ENCODE peak calls at places on chromosomes 5 and 9, in five cellular contexts. One of them, this sample, is unnamed.

GRCh38 chr5:61735531-61735930 is 403.5 kb downstream of the ZSWIM6 start:
- DNase-seq in NCI-H1105: no peak
- DNase-seq in H54: no peak
- DNase-seq in HCT116: no peak
- DNase-seq in left lobe of liver: no peak
- DNase-seq in this sample: no peak

GRCh38 chr5:154900071-154900470 is 37.9 kb downstream of the GEMIN5 start:
- DNase-seq in H54: no peak
- DNase-seq in left lobe of liver: no peak
- DNase-seq in HCT116: no peak
- DNase-seq in NCI-H1105: no peak
- DNase-seq in this sample: no peak

GRCh38 chr5:134140530-134141201 is 26.2 kb downstream of the TCF7 start:
- DNase-seq in H54: no peak
- DNase-seq in NCI-H1105: peak; percentile 12
- DNase-seq in HCT116: peak; percentile 45
- DNase-seq in left lobe of liver: peak; percentile 81
- DNase-seq in this sample: peak; percentile 78

GRCh38 chr5:39755986-39756385 is 331.2 kb upstream of the DAB2 start:
- DNase-seq in NCI-H1105: no peak
- DNase-seq in left lobe of liver: no peak
- DNase-seq in HCT116: peak; percentile 63
- DNase-seq in H54: no peak
- DNase-seq in this sample: peak; percentile 12

GRCh38 chr9:9352877-9353481 is 1259.8 kb downstream of the PTPRD start:
- DNase-seq in NCI-H1105: no peak
- DNase-seq in H54: no peak
- DNase-seq in HCT116: no peak
- DNase-seq in left lobe of liver: no peak
- DNase-seq in this sample: no peak

GRCh38 chr5:141695627-141696180 is 13.7 kb upstream of the ARAP3 start:
- DNase-seq in left lobe of liver: no peak
- DNase-seq in HCT116: no peak
- DNase-seq in NCI-H1105: no peak
- DNase-seq in H54: no peak
- DNase-seq in this sample: no peak

GRCh38 chr9:129319076-129319937 is 141.2 kb upstream of the IER5L start:
- DNase-seq in HCT116: no peak
- DNase-seq in left lobe of liver: peak; percentile 46
- DNase-seq in H54: no peak
- DNase-seq in NCI-H1105: no peak
- DNase-seq in this sample: no peak

GRCh38 chr5:16536246-16536645 is 70.6 kb upstream of the ZNF622 start:
- DNase-seq in left lobe of liver: no peak
- DNase-seq in H54: peak; percentile 48
- DNase-seq in NCI-H1105: no peak
- DNase-seq in HCT116: no peak
- DNase-seq in this sample: no peak

GRCh38 chr9:4138781-4139180 is 161.1 kb downstream of the GLIS3 start:
- DNase-seq in HCT116: no peak
- DNase-seq in NCI-H1105: no peak
- DNase-seq in H54: no peak
- DNase-seq in left lobe of liver: no peak
- DNase-seq in this sample: no peak

GRCh38 chr5:54013556-54014157 is 296.7 kb downstream of the ARL15 start:
- DNase-seq in NCI-H1105: no peak
- DNase-seq in left lobe of liver: no peak
- DNase-seq in HCT116: peak; percentile 27
- DNase-seq in H54: peak; percentile 15
- DNase-seq in this sample: no peak

GRCh38 chr5:140145223-140145622 is 19.5 kb downstream of the IGIP start:
- DNase-seq in NCI-H1105: no peak
- DNase-seq in left lobe of liver: no peak
- DNase-seq in HCT116: no peak
- DNase-seq in H54: no peak
- DNase-seq in this sample: no peak

GRCh38 chr5:150066436-150066835 is 19.9 kb downstream of the CSF1R start:
- DNase-seq in H54: no peak
- DNase-seq in HCT116: no peak
- DNase-seq in NCI-H1105: no peak
- DNase-seq in left lobe of liver: no peak
- DNase-seq in this sample: no peak

GRCh38 chr5:134585966-134586365 is 46.7 kb downstream of the SAR1B start:
- DNase-seq in left lobe of liver: no peak
- DNase-seq in H54: no peak
- DNase-seq in HCT116: no peak
- DNase-seq in NCI-H1105: no peak
- DNase-seq in this sample: no peak

GRCh38 chr5:68173007-68173406 is 42.5 kb upstream of the PIK3R1 start:
- DNase-seq in HCT116: no peak
- DNase-seq in H54: no peak
- DNase-seq in left lobe of liver: no peak
- DNase-seq in NCI-H1105: no peak
- DNase-seq in this sample: no peak

GRCh38 chr5:77679791-77680190 is 41.3 kb upstream of the OTP start:
- DNase-seq in NCI-H1105: no peak
- DNase-seq in left lobe of liver: no peak
- DNase-seq in H54: no peak
- DNase-seq in HCT116: no peak
- DNase-seq in this sample: no peak

GRCh38 chr9:132672413-132672690 is 2.1 kb downstream of the GTF3C4 start:
- DNase-seq in HCT116: no peak
- DNase-seq in H54: no peak
- DNase-seq in NCI-H1105: no peak
- DNase-seq in left lobe of liver: no peak
- DNase-seq in this sample: no peak

GRCh38 chr5:157575096-157575872 is at the start of gene ADAM19:
- DNase-seq in H54: peak; percentile 80
- DNase-seq in HCT116: no peak
- DNase-seq in left lobe of liver: peak; percentile 52
- DNase-seq in NCI-H1105: peak; percentile 27
- DNase-seq in this sample: peak; percentile 39

GRCh38 chr9:135098400-135099105 is 11.1 kb downstream of the OLFM1 start:
- DNase-seq in HCT116: no peak
- DNase-seq in H54: peak; percentile 53
- DNase-seq in NCI-H1105: no peak
- DNase-seq in left lobe of liver: no peak
- DNase-seq in this sample: no peak

GRCh38 chr5:52948418-52949076 is 40.6 kb upstream of the ITGA2 start:
- DNase-seq in H54: no peak
- DNase-seq in left lobe of liver: no peak
- DNase-seq in NCI-H1105: peak; percentile 2
- DNase-seq in HCT116: peak; percentile 71
- DNase-seq in this sample: peak; percentile 52

GRCh38 chr5:74082504-74082903 is 456.5 kb downstream of the ARHGEF28 start:
- DNase-seq in NCI-H1105: no peak
- DNase-seq in H54: no peak
- DNase-seq in left lobe of liver: no peak
- DNase-seq in HCT116: no peak
- DNase-seq in this sample: no peak

GRCh38 chr9:131318211-131318610 is 28.7 kb downstream of the PLPP7 start:
- DNase-seq in HCT116: no peak
- DNase-seq in left lobe of liver: no peak
- DNase-seq in H54: no peak
- DNase-seq in NCI-H1105: no peak
- DNase-seq in this sample: no peak

GRCh38 chr9:116416421-116416820 is 262.8 kb downstream of the PAPPA start:
- DNase-seq in HCT116: no peak
- DNase-seq in H54: no peak
- DNase-seq in left lobe of liver: no peak
- DNase-seq in NCI-H1105: no peak
- DNase-seq in this sample: no peak

GRCh38 chr9:91943447-91943846 is 6.6 kb downstream of the ROR2 start:
- DNase-seq in NCI-H1105: no peak
- DNase-seq in left lobe of liver: no peak
- DNase-seq in H54: no peak
- DNase-seq in HCT116: no peak
- DNase-seq in this sample: no peak

GRCh38 chr5:67165524-67166459 is 30.8 kb downstream of the CD180 start:
- DNase-seq in H54: no peak
- DNase-seq in HCT116: peak; percentile 73
- DNase-seq in left lobe of liver: peak; percentile 70
- DNase-seq in NCI-H1105: no peak
- DNase-seq in this sample: peak; percentile 82

GRCh38 chr5:12865529-12865928 is 961.3 kb upstream of the CTNND2 start:
- DNase-seq in HCT116: no peak
- DNase-seq in NCI-H1105: no peak
- DNase-seq in H54: no peak
- DNase-seq in left lobe of liver: no peak
- DNase-seq in this sample: no peak

This sample was measured in A549.